ENCODE peak calls at places on chromosome 16, in five cellular contexts. V is adrenal gland, N is body of pancreas, K is GM12878, P is spleen. Y is an unnamed sample.

GRCh38 chr16:2237552-2238395 is 1.5 kb downstream of the DNASE1L2 start:
- DNase-seq in V (no peak), N (no peak), K (no peak), P (no peak), Y (no peak)

GRCh38 chr16:85832578-85833539 is 33.4 kb downstream of the COX4I1 start:
- DNase-seq in V (no peak), N (no peak), K (no peak), P (peak), Y (no peak)

GRCh38 chr16:81214745-81215166 is 23.7 kb upstream of the BCO1 start:
- DNase-seq in V (no peak), N (no peak), K (no peak), P (no peak), Y (no peak)

GRCh38 chr16:19114359-19115147 is 789 bp downstream of the ITPRIPL2 start:
- DNase-seq in V (peak), N (peak), K (no peak), P (peak), Y (peak)

GRCh38 chr16:86498155-86498651 is 12.1 kb upstream of the FOXF1 start:
- DNase-seq in V (no peak), N (no peak), K (no peak), P (no peak), Y (no peak)

GRCh38 chr16:14013571-14014283 is 57.4 kb upstream of the MRTFB start:
- DNase-seq in V (peak), N (peak), K (no peak), P (no peak), Y (no peak)

GRCh38 chr16:4702466-4702808 is 9.1 kb downstream of the NUDT16L1 start:
- DNase-seq in V (no peak), N (no peak), K (no peak), P (no peak), Y (no peak)

GRCh38 chr16:24525970-24526559 is 13.3 kb upstream of the RBBP6 start:
- DNase-seq in V (peak), N (peak), K (no peak), P (no peak), Y (no peak)

GRCh38 chr16:29007865-29008593 is 23.2 kb downstream of the LAT start:
- DNase-seq in V (no peak), N (no peak), K (no peak), P (no peak), Y (no peak)

GRCh38 chr16:3625911-3626732 is 14.7 kb upstream of the SLX4 start:
- DNase-seq in V (no peak), N (no peak), K (no peak), P (no peak), Y (no peak)

GRCh38 chr16:2769100-2769529 is 8.0 kb downstream of the ELOB start:
- DNase-seq in V (no peak), N (no peak), K (no peak), P (peak), Y (no peak)

GRCh38 chr16:68539704-68540370 is 746 bp downstream of the ZFP90 start:
- DNase-seq in V (no peak), N (no peak), K (no peak), P (no peak), Y (no peak)

GRCh38 chr16:11497851-11498289 is 88.8 kb downstream of the LITAF start:
- DNase-seq in V (peak), N (no peak), K (no peak), P (no peak), Y (no peak)

GRCh38 chr16:81526935-81527334 is 82.3 kb downstream of the CMIP start:
- DNase-seq in V (no peak), N (no peak), K (no peak), P (peak), Y (no peak)

GRCh38 chr16:54488729-54489128 is 202.1 kb upstream of the IRX3 start:
- DNase-seq in V (no peak), N (no peak), K (no peak), P (no peak), Y (no peak)

GRCh38 chr16:70391446-70391845 is 44.7 kb downstream of the DDX19A start:
- DNase-seq in V (no peak), N (no peak), K (no peak), P (no peak), Y (no peak)

GRCh38 chr16:68995011-68995504 is 110.4 kb upstream of the HAS3 start:
- DNase-seq in V (no peak), N (no peak), K (no peak), P (no peak), Y (no peak)

GRCh38 chr16:23244122-23244521 is 58.0 kb upstream of the SCNN1B start:
- DNase-seq in V (no peak), N (no peak), K (no peak), P (no peak), Y (no peak)

GRCh38 chr16:89425523-89425922 is 64.8 kb downstream of the ANKRD11 start:
- DNase-seq in V (no peak), N (no peak), K (no peak), P (no peak), Y (no peak)

GRCh38 chr16:79962962-79963361 is 362.4 kb upstream of the MAF start:
- DNase-seq in V (no peak), N (no peak), K (no peak), P (no peak), Y (no peak)

GRCh38 chr16:49858200-49859129 is 2.6 kb upstream of the ZNF423 start:
- DNase-seq in V (peak), N (peak), K (no peak), P (no peak), Y (peak)

GRCh38 chr16:48330847-48331204 is 54.4 kb downstream of the SIAH1 start:
- DNase-seq in V (no peak), N (no peak), K (no peak), P (no peak), Y (no peak)

GRCh38 chr16:48330133-48330846 is 54.9 kb downstream of the SIAH1 start:
- DNase-seq in V (no peak), N (no peak), K (no peak), P (no peak), Y (no peak)

GRCh38 chr16:48332978-48333377 is 52.2 kb downstream of the SIAH1 start:
- DNase-seq in V (no peak), N (no peak), K (no peak), P (no peak), Y (no peak)

GRCh38 chr16:48335961-48336360 is 49.3 kb downstream of the SIAH1 start:
- DNase-seq in V (no peak), N (no peak), K (no peak), P (no peak), Y (no peak)

GRCh38 chr16:48334325-48334724 is 50.9 kb downstream of the SIAH1 start:
- DNase-seq in V (no peak), N (no peak), K (no peak), P (no peak), Y (no peak)
- TF ChIP-seq CTCF in V (no peak), N (no peak), K (no peak), P (no peak), Y (no peak)

DNA sequence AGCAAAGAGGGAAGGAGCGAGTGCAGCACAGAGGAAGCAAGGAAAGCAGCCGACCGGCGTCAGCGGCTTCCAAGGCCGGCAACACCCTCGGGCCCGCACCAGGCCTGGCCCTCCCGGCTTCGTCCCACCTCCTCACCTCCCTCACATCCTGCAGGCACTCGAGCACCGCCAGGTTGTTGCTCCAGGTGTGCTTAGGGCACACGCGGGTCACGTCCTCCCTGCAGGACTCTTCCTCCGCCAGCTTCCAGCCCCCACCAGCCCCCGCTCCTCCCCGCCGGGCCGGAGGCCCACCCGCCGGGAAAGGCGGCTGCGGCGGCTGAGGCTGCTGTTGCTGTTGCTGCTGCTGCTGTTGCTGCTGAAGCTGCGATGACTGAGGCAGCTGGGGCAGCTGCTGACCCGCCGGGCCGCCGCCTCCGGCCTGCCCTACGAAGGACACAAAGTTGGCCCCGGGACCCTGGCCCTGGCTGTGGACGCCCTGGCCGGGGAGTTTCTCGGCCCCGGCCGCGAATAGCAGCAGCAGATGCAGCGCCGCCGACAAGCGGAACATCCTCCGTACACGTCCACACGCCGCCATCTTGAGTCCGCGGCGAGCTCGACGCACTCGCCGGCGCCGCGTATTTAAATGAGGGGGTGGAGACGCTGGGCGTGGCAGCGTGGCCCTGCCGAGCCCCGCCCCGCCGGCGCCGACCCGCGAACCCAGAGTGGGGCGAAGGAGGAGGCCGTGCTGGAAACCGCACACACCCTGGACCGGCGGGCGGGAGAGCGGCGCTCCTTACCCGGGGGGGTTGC is at the start of gene GLG1:
- DNase-seq in V (peak), N (peak), K (peak), P (peak), Y (peak)
- TF ChIP-seq CTCF in V (no peak), N (no peak), K (no peak), P (peak), Y (no peak)

GRCh38 chr16:27273670-27274522 is 5.3 kb upstream of the NSMCE1 start:
- DNase-seq in V (no peak), N (no peak), K (no peak), P (no peak), Y (no peak)
- TF ChIP-seq CTCF in V (no peak), N (no peak), K (no peak), P (no peak), Y (no peak)

GRCh38 chr16:66581246-66581952 is 2.1 kb downstream of the CMTM2 start:
- DNase-seq in V (no peak), N (no peak), K (no peak), P (no peak), Y (no peak)

GRCh38 chr16:66578596-66579531 is at the start of gene CMTM2:
- DNase-seq in V (no peak), N (no peak), K (no peak), P (no peak), Y (no peak)

GRCh38 chr16:66576306-66576705 is 3.0 kb upstream of the CMTM2 start:
- DNase-seq in V (no peak), N (no peak), K (no peak), P (no peak), Y (no peak)

GRCh38 chr16:66585477-66586239 is 6.4 kb downstream of the CMTM2 start:
- DNase-seq in V (no peak), N (no peak), K (no peak), P (no peak), Y (no peak)

DNA sequence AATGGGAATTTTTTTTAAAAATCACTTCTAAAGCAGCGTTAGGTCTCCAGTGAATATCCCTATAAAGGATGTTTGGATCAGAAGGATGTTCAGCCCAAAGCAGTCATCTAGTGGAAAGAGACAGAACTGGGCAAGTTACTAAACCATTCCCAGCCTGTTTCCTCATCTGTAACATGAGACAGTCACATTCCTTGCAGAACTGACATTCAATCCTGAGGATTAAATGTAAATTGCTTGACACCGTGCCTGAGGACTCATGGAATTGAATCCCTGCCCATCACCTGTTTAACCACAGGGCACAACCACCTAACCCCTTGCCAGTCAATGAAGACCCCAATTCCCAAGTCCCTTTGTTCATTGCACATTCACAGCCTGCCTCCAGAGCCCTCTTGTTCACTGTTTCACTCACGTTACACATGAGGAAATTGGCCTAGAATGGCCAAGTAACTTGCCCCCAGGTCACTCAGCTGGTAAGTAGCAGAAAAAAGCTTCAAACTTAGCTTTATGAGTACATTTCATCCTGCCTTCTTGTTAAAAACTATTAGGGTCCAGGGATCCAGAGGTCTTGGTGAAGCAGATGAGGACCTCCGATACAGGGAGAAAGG is 1.4 kb downstream of the CMTM2 start:
- DNase-seq in V (no peak), N (no peak), K (no peak), P (no peak), Y (no peak)
- TF ChIP-seq CTCF in V (no peak), N (no peak), K (no peak), P (no peak), Y (no peak)

Y was measured in neural crest cell.